ENCODE peak calls at places on chromosomes 5 and 9, in four cellular contexts. B is tibial artery, C is astrocyte of the spinal cord, W is NAMALWA. I is an unnamed sample.
A peak's percentile ranks its signal among the peaks of the same experiment; 100 is the strongest.

GRCh38 chr5:53360811-53361210 is 119.6 kb upstream of the FST start:
- DNase-seq in B (no peak), C (peak; percentile 88), W (no peak), I (no peak)

GRCh38 chr5:176806137-176806536 is 4.2 kb upstream of the UNC5A start:
- DNase-seq in B (no peak), C (peak; percentile 26), W (peak; percentile 29), I (no peak)

GRCh38 chr5:179378116-179378440 is 32.8 kb upstream of the ADAMTS2 start:
- DNase-seq in B (no peak), C (no peak), W (no peak), I (no peak)

GRCh38 chr9:21395778-21396717 is 10.8 kb upstream of the IFNA2 start:
- DNase-seq in B (peak; percentile 35), C (peak; percentile 37), W (peak; percentile 44), I (no peak)

GRCh38 chr5:1548702-1549523 is 25.2 kb upstream of the LPCAT1 start:
- DNase-seq in B (no peak), C (no peak), W (no peak), I (no peak)

GRCh38 chr5:135944967-135945560 is 9.7 kb downstream of the LECT2 start:
- DNase-seq in B (peak; percentile 65), C (peak; percentile 89), W (peak; percentile 73), I (peak; percentile 85)

GRCh38 chr9:128714586-128715435 is 9.1 kb downstream of the ZDHHC12 start:
- DNase-seq in B (no peak), C (no peak), W (no peak), I (no peak)

GRCh38 chr5:124456244-124456643 is 290.2 kb downstream of the ZNF608 start:
- DNase-seq in B (no peak), C (no peak), W (no peak), I (no peak)

GRCh38 chr5:173010547-173011464 is 27.2 kb downstream of the ATP6V0E1 start:
- DNase-seq in B (peak; percentile 63), C (no peak), W (no peak), I (peak; percentile 53)

GRCh38 chr9:110635589-110635988 is 33.0 kb upstream of the MUSK start:
- DNase-seq in B (no peak), C (no peak), W (no peak), I (no peak)

GRCh38 chr5:176700239-176700847 is 53.1 kb downstream of the TSPAN17 start:
- DNase-seq in B (no peak), C (no peak), W (peak; percentile 18), I (no peak)

GRCh38 chr5:72465601-72466563 is 41.3 kb downstream of the ZNF366 start:
- DNase-seq in B (no peak), C (peak; percentile 70), W (peak; percentile 28), I (no peak)

GRCh38 chr9:127973169-127974001 is 7.4 kb downstream of the EEIG1 start:
- DNase-seq in B (no peak), C (no peak), W (no peak), I (no peak)